ENCODE peak calls at places on chromosome 15, in eight cellular contexts. Z, D, V, T, I, S, N and R are unnamed samples.

GRCh38 chr15:78621810-78622402 is 1.1 kb upstream of the CHRNA3 start:
- DNase-seq in Z (no peak), D (no peak), V (no peak), T (no peak), I (peak; percentile 41), S (no peak), N (no peak), R (no peak)

GRCh38 chr15:64092864-64093626 is 593 bp downstream of the CIAO2A start:
- DNase-seq in Z (peak; percentile 72), D (peak; percentile 43), V (no peak), T (peak; percentile 64), I (peak; percentile 73), S (peak; percentile 53), N (peak; percentile 56), R (peak; percentile 49)

GRCh38 chr15:76839173-76839572 is 66.0 kb downstream of the SCAPER start:
- DNase-seq in Z (no peak), D (no peak), V (no peak), T (no peak), I (no peak), S (no peak), N (no peak), R (no peak)

GRCh38 chr15:41917767-41918430 is 24.0 kb upstream of the SPTBN5 start:
- DNase-seq in Z (no peak), D (no peak), V (no peak), T (no peak), I (no peak), S (no peak), N (peak; percentile 24), R (no peak)

GRCh38 chr15:63870403-63871209 is 36.9 kb upstream of the HERC1 start:
- DNase-seq in Z (peak; percentile 61), D (peak; percentile 62), V (no peak), T (no peak), I (no peak), S (no peak), N (peak; percentile 44), R (no peak)

GRCh38 chr15:59917504-59918157 is 86.5 kb upstream of the FOXB1 start:
- DNase-seq in Z (peak; percentile 50), D (peak; percentile 6), V (peak; percentile 21), T (peak; percentile 76), I (peak; percentile 88), S (peak; percentile 68), N (peak; percentile 73), R (no peak)

GRCh38 chr15:60590935-60591490 is 112.1 kb upstream of the ICE2 start:
- DNase-seq in Z (peak; percentile 96), D (peak; percentile 35), V (peak; percentile 48), T (peak; percentile 55), I (peak; percentile 78), S (peak; percentile 64), N (peak; percentile 34), R (no peak)

GRCh38 chr15:48565560-48566482 is 79.7 kb downstream of the FBN1 start:
- DNase-seq in Z (no peak), D (no peak), V (no peak), T (no peak), I (no peak), S (no peak), N (no peak), R (no peak)

GRCh38 chr15:98035577-98036010 is 75.1 kb downstream of the ARRDC4 start:
- DNase-seq in Z (no peak), D (no peak), V (no peak), T (no peak), I (no peak), S (no peak), N (no peak), R (no peak)

DNA sequence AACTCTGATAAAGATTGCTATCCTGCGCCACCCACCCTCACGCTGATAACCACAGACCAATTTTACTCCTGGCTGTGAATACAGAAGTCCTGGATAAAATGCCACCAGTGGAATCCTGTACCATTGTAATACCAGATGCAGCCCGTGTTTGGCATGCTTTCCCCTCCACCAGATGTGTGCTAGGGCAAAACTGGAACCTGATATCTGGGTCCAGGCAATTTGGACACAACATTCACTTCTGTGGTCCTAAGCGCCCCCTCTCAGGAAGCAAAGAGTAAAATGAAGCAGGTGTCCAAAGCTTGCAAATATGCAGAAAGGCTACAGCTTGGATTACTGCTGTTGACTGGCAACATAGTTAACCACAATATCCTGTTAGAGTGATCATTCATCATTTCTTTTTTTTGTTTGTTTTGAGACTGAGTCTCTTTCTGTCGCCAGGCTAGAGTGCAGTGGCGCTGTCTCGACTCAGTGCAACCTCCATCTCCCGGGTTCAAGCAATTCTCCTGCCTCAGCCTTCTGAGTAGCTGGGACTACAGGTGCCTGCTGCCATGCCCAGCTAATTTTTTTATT is 32.8 kb downstream of the LOXL1 start:
- DNase-seq in Z (no peak), D (no peak), V (peak; percentile 17), T (no peak), I (no peak), S (no peak), N (no peak), R (no peak)
- TF ChIP-seq CTCF in Z (no peak), D (no peak), V (no peak), T (no peak), I (no peak), S (no peak), N (no peak), R (no peak)

GRCh38 chr15:50145451-50145872 is 26.4 kb upstream of the ATP8B4 start:
- DNase-seq in Z (peak; percentile 78), D (no peak), V (peak; percentile 33), T (no peak), I (no peak), S (peak; percentile 29), N (peak; percentile 65), R (no peak)
- TF ChIP-seq CTCF in Z (peak; percentile 75), D (peak; percentile 50), V (peak; percentile 81), T (peak; percentile 59), I (no peak), S (no peak), N (peak; percentile 93), R (peak; percentile 87)

GRCh38 chr15:73997986-73998385 is 3.5 kb downstream of the PML start:
- DNase-seq in Z (no peak), D (no peak), V (no peak), T (no peak), I (no peak), S (no peak), N (no peak), R (no peak)
- TF ChIP-seq CTCF in Z (no peak), D (no peak), V (no peak), T (no peak), I (no peak), S (no peak), N (no peak), R (no peak)

GRCh38 chr15:53721334-53722087 is 38.0 kb downstream of the WDR72 start:
- DNase-seq in Z (no peak), D (no peak), V (no peak), T (no peak), I (no peak), S (no peak), N (no peak), R (no peak)

GRCh38 chr15:53713218-53713617 is 46.2 kb downstream of the WDR72 start:
- DNase-seq in Z (no peak), D (no peak), V (no peak), T (no peak), I (no peak), S (no peak), N (no peak), R (no peak)

DNA sequence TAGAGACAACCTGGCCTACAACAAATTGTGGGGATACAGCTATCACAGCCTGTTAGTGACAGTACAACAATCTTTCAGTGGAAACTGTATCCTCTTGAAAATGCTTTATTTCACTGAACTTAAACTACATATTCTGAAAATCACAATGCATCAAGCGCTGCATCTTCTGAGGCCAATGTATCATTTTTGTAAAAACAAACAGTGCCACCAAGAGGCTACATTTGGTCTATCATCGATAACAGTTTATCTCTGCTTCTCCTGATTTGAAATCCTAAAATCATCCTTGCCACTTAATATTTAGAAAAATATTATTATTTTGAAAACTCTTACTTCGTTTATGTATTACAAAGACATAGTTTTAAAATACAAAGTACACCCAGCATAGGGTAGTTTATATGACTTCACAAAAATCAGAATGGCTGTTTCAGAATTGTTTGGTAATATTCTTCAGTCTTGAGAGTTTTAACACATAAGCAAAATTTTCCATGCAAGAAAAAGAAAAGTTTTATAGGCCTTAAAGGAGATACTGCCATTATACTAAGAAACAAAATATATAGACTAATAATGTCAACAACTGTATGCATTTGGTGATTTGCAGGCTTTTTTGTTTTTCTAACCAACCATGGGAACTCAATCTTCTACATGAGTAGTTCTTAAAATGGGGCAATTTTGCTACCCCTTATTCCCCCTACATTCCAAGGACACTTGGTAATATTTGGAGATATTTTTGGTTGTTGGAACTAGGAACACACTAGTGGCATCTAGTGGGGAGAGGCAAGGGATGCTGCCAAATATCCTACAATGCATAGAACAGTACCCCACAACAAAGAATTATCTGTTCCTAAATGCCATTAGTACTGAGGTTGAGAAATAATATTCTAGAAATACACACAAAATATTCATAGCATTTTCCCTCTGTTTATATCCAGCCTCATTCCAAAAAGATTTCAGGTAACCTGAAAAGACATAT is 42.3 kb downstream of the WDR72 start:
- DNase-seq in Z (peak; percentile 20), D (no peak), V (no peak), T (no peak), I (no peak), S (no peak), N (no peak), R (no peak)
- TF ChIP-seq CTCF in Z (peak; percentile 68), D (no peak), V (peak; percentile 11), T (no peak), I (no peak), S (no peak), N (peak; percentile 83), R (no peak)

GRCh38 chr15:68235022-68235421 is 5.5 kb upstream of the CLN6 start:
- DNase-seq in Z (no peak), D (no peak), V (no peak), T (no peak), I (peak; percentile 29), S (no peak), N (no peak), R (no peak)

GRCh38 chr15:68230157-68231100 is 901 bp upstream of the CLN6 start:
- DNase-seq in Z (no peak), D (no peak), V (no peak), T (peak; percentile 30), I (peak; percentile 40), S (no peak), N (no peak), R (no peak)

GRCh38 chr15:68234060-68234459 is 4.5 kb upstream of the CLN6 start:
- DNase-seq in Z (no peak), D (no peak), V (no peak), T (no peak), I (peak; percentile 40), S (no peak), N (no peak), R (no peak)

GRCh38 chr15:68231102-68231818 is 1.7 kb upstream of the CLN6 start:
- DNase-seq in Z (no peak), D (no peak), V (no peak), T (no peak), I (peak; percentile 38), S (no peak), N (no peak), R (no peak)

GRCh38 chr15:68232937-68233336 is 3.4 kb upstream of the CLN6 start:
- DNase-seq in Z (no peak), D (no peak), V (no peak), T (no peak), I (peak; percentile 35), S (no peak), N (no peak), R (no peak)
- TF ChIP-seq CTCF in Z (no peak), D (no peak), V (no peak), T (no peak), I (no peak), S (no peak), N (no peak), R (no peak)

GRCh38 chr15:80619677-80620076 is 75.4 kb upstream of the ABHD17C start:
- DNase-seq in Z (peak; percentile 13), D (no peak), V (no peak), T (no peak), I (peak; percentile 13), S (no peak), N (no peak), R (no peak)
- TF ChIP-seq CTCF in Z (no peak), D (peak; percentile 24), V (no peak), T (peak; percentile 19), I (no peak), S (no peak), N (no peak), R (peak; percentile 3)